ENCODE peak calls at places on chromosomes 11 and 22, in four cellular contexts. B, W, E and K are unnamed samples.
A peak's percentile ranks its signal among the peaks of the same experiment; 100 is the strongest.

GRCh38 chr22:42768385-42769035 is 47.8 kb upstream of the A4GALT start:
- DNase-seq in B (no peak), W (peak; percentile 7), E (no peak), K (no peak)

GRCh38 chr11:1162498-1163311 is 5.0 kb downstream of the MUC5AC start:
- DNase-seq in B (no peak), W (peak; percentile 10), E (peak; percentile 27), K (no peak)

GRCh38 chr22:41647771-41648170 is 26.7 kb downstream of the XRCC6 start:
- DNase-seq in B (no peak), W (no peak), E (no peak), K (no peak)

GRCh38 chr11:46039990-46040389 is 81.3 kb downstream of the PHF21A start:
- DNase-seq in B (no peak), W (peak; percentile 50), E (no peak), K (peak; percentile 71)

GRCh38 chr11:131430466-131431176 is 60.2 kb downstream of the NTM start:
- DNase-seq in B (no peak), W (no peak), E (no peak), K (peak; percentile 5)

GRCh38 chr11:118014022-118014421 is 27.8 kb downstream of the IL10RA start:
- DNase-seq in B (no peak), W (no peak), E (no peak), K (no peak)

GRCh38 chr22:47586038-47586437 is 823.6 kb downstream of the TBC1D22A start:
- DNase-seq in B (peak; percentile 23), W (no peak), E (no peak), K (no peak)

GRCh38 chr11:68120212-68121066 is 749 bp downstream of the CHKA start:
- DNase-seq in B (peak; percentile 54), W (no peak), E (peak; percentile 53), K (peak; percentile 31)

GRCh38 chr11:64153831-64154230 is 12.1 kb downstream of the MACROD1 start:
- DNase-seq in B (no peak), W (no peak), E (no peak), K (no peak)

GRCh38 chr11:64742087-64742939 is 1.6 kb downstream of the RASGRP2 start:
- DNase-seq in B (no peak), W (peak; percentile 57), E (no peak), K (no peak)

GRCh38 chr11:112634551-112634950 is 326.7 kb upstream of the NCAM1 start:
- DNase-seq in B (no peak), W (peak; percentile 40), E (no peak), K (peak; percentile 66)

GRCh38 chr22:23226497-23226850 is 46.2 kb downstream of the BCR start:
- DNase-seq in B (no peak), W (no peak), E (no peak), K (no peak)

GRCh38 chr11:45805305-45806071 is 539 bp downstream of the SLC35C1 start:
- DNase-seq in B (peak; percentile 38), W (peak; percentile 75), E (no peak), K (peak; percentile 78)

GRCh38 chr11:121967131-121967689 is 148.8 kb downstream of the BLID start:
- DNase-seq in B (no peak), W (no peak), E (no peak), K (no peak)

GRCh38 chr11:118304227-118304808 is at the start of gene CD3E:
- DNase-seq in B (no peak), W (no peak), E (peak; percentile 62), K (no peak)